ENCODE peak calls at places on chromosomes 6 and 20, in nine cellular contexts. One of them, this sample, is unnamed.

GRCh38 chr20:4869290-4870193 is 131.8 kb downstream of the SLC23A2 start:
- DNase-seq in uterus: no peak
- DNase-seq in AG04449: no peak
- DNase-seq in tibial artery: no peak
- DNase-seq in fibroblast of the aortic adventitia: no peak
- DNase-seq in cardiac fibroblast: no peak
- DNase-seq in H7: no peak
- DNase-seq in pancreas: no peak
- DNase-seq in neural progenitor cell: no peak
- DNase-seq in this sample: no peak

GRCh38 chr6:7896465-7896987 is 14.1 kb downstream of the TXNDC5 start:
- DNase-seq in fibroblast of the aortic adventitia: no peak
- DNase-seq in H7: no peak
- DNase-seq in tibial artery: no peak
- DNase-seq in AG04449: no peak
- DNase-seq in uterus: no peak
- DNase-seq in pancreas: no peak
- DNase-seq in neural progenitor cell: no peak
- DNase-seq in cardiac fibroblast: no peak
- DNase-seq in this sample: no peak

GRCh38 chr20:35264755-35265154 is 13.2 kb downstream of the MMP24OS start:
- DNase-seq in uterus: no peak
- DNase-seq in fibroblast of the aortic adventitia: no peak
- DNase-seq in AG04449: no peak
- DNase-seq in tibial artery: no peak
- DNase-seq in H7: peak
- DNase-seq in cardiac fibroblast: no peak
- DNase-seq in neural progenitor cell: no peak
- DNase-seq in pancreas: no peak
- DNase-seq in this sample: no peak

GRCh38 chr6:130371921-130372320 is 6.1 kb downstream of the TMEM200A start:
- DNase-seq in cardiac fibroblast: peak
- DNase-seq in AG04449: no peak
- DNase-seq in H7: no peak
- DNase-seq in neural progenitor cell: no peak
- DNase-seq in tibial artery: no peak
- DNase-seq in uterus: no peak
- DNase-seq in fibroblast of the aortic adventitia: no peak
- DNase-seq in pancreas: no peak
- DNase-seq in this sample: no peak

GRCh38 chr6:14231546-14232280 is 114.1 kb downstream of the CD83 start:
- DNase-seq in cardiac fibroblast: no peak
- DNase-seq in pancreas: no peak
- DNase-seq in uterus: no peak
- DNase-seq in AG04449: no peak
- DNase-seq in fibroblast of the aortic adventitia: no peak
- DNase-seq in H7: no peak
- DNase-seq in tibial artery: no peak
- DNase-seq in neural progenitor cell: no peak
- DNase-seq in this sample: no peak

GRCh38 chr6:123788319-123788718 is 15.3 kb upstream of the NKAIN2 start:
- DNase-seq in uterus: no peak
- DNase-seq in AG04449: no peak
- DNase-seq in pancreas: no peak
- DNase-seq in fibroblast of the aortic adventitia: no peak
- DNase-seq in cardiac fibroblast: no peak
- DNase-seq in tibial artery: no peak
- DNase-seq in H7: no peak
- DNase-seq in neural progenitor cell: no peak
- DNase-seq in this sample: no peak

GRCh38 chr20:47561175-47561574 is 59.5 kb downstream of the NCOA3 start:
- DNase-seq in AG04449: no peak
- DNase-seq in fibroblast of the aortic adventitia: peak
- DNase-seq in cardiac fibroblast: peak
- DNase-seq in uterus: no peak
- DNase-seq in H7: no peak
- DNase-seq in tibial artery: no peak
- DNase-seq in neural progenitor cell: no peak
- DNase-seq in pancreas: no peak
- DNase-seq in this sample: no peak

GRCh38 chr6:89985744-89986493 is 91.7 kb downstream of the GJA10 start:
- DNase-seq in pancreas: no peak
- DNase-seq in AG04449: peak
- DNase-seq in neural progenitor cell: peak
- DNase-seq in uterus: no peak
- DNase-seq in H7: peak
- DNase-seq in tibial artery: no peak
- DNase-seq in fibroblast of the aortic adventitia: peak
- DNase-seq in cardiac fibroblast: peak
- DNase-seq in this sample: peak

GRCh38 chr6:64969139-64969538 is 737.9 kb downstream of the EYS start:
- DNase-seq in fibroblast of the aortic adventitia: no peak
- DNase-seq in AG04449: no peak
- DNase-seq in tibial artery: no peak
- DNase-seq in neural progenitor cell: no peak
- DNase-seq in pancreas: no peak
- DNase-seq in cardiac fibroblast: no peak
- DNase-seq in uterus: no peak
- DNase-seq in H7: no peak
- DNase-seq in this sample: no peak

GRCh38 chr6:3297909-3298308 is 39.2 kb downstream of the PSMG4 start:
- DNase-seq in tibial artery: peak
- DNase-seq in neural progenitor cell: no peak
- DNase-seq in cardiac fibroblast: no peak
- DNase-seq in fibroblast of the aortic adventitia: no peak
- DNase-seq in uterus: peak
- DNase-seq in AG04449: no peak
- DNase-seq in H7: no peak
- DNase-seq in pancreas: peak
- DNase-seq in this sample: no peak

GRCh38 chr6:121435444-121436069 is at the start of gene GJA1:
- DNase-seq in H7: peak
- DNase-seq in tibial artery: peak
- DNase-seq in pancreas: no peak
- DNase-seq in fibroblast of the aortic adventitia: peak
- DNase-seq in cardiac fibroblast: peak
- DNase-seq in neural progenitor cell: peak
- DNase-seq in AG04449: peak
- DNase-seq in uterus: peak
- DNase-seq in this sample: peak

GRCh38 chr6:56798163-56798562 is 155.5 kb upstream of the DST start:
- DNase-seq in uterus: no peak
- DNase-seq in pancreas: no peak
- DNase-seq in tibial artery: no peak
- DNase-seq in neural progenitor cell: no peak
- DNase-seq in fibroblast of the aortic adventitia: peak
- DNase-seq in cardiac fibroblast: peak
- DNase-seq in AG04449: peak
- DNase-seq in H7: no peak
- DNase-seq in this sample: peak

GRCh38 chr6:12815089-12815488 is 98.5 kb downstream of the PHACTR1 start:
- DNase-seq in AG04449: no peak
- DNase-seq in uterus: no peak
- DNase-seq in fibroblast of the aortic adventitia: no peak
- DNase-seq in tibial artery: no peak
- DNase-seq in pancreas: no peak
- DNase-seq in H7: no peak
- DNase-seq in cardiac fibroblast: no peak
- DNase-seq in neural progenitor cell: no peak
- DNase-seq in this sample: no peak

GRCh38 chr20:53693265-53693871 is 99.7 kb upstream of the ZNF217 start:
- DNase-seq in uterus: no peak
- DNase-seq in AG04449: no peak
- DNase-seq in tibial artery: no peak
- DNase-seq in neural progenitor cell: no peak
- DNase-seq in fibroblast of the aortic adventitia: no peak
- DNase-seq in H7: no peak
- DNase-seq in cardiac fibroblast: no peak
- DNase-seq in pancreas: no peak
- DNase-seq in this sample: no peak
- H3K4me3 ChIP-seq in uterus: no peak
- H3K4me3 ChIP-seq in AG04449: no peak
- H3K4me3 ChIP-seq in tibial artery: no peak
- H3K4me3 ChIP-seq in neural progenitor cell: no peak
- H3K4me3 ChIP-seq in fibroblast of the aortic adventitia: no peak
- H3K4me3 ChIP-seq in H7: no peak
- H3K4me3 ChIP-seq in cardiac fibroblast: no peak
- H3K4me3 ChIP-seq in pancreas: no peak
- H3K4me3 ChIP-seq in this sample: no peak

GRCh38 chr6:28695671-28696537 is 170.2 kb downstream of the GPX5 start:
- DNase-seq in cardiac fibroblast: no peak
- DNase-seq in H7: no peak
- DNase-seq in AG04449: no peak
- DNase-seq in uterus: no peak
- DNase-seq in tibial artery: no peak
- DNase-seq in neural progenitor cell: no peak
- DNase-seq in pancreas: no peak
- DNase-seq in fibroblast of the aortic adventitia: peak
- DNase-seq in this sample: no peak
- H3K4me3 ChIP-seq in cardiac fibroblast: peak
- H3K4me3 ChIP-seq in H7: no peak
- H3K4me3 ChIP-seq in AG04449: no peak
- H3K4me3 ChIP-seq in uterus: no peak
- H3K4me3 ChIP-seq in tibial artery: no peak
- H3K4me3 ChIP-seq in neural progenitor cell: no peak
- H3K4me3 ChIP-seq in pancreas: no peak
- H3K4me3 ChIP-seq in fibroblast of the aortic adventitia: no peak
- H3K4me3 ChIP-seq in this sample: peak

GRCh38 chr20:10739134-10739533 is 65.3 kb upstream of the JAG1 start:
- DNase-seq in cardiac fibroblast: no peak
- DNase-seq in H7: no peak
- DNase-seq in fibroblast of the aortic adventitia: no peak
- DNase-seq in pancreas: no peak
- DNase-seq in uterus: no peak
- DNase-seq in AG04449: no peak
- DNase-seq in neural progenitor cell: no peak
- DNase-seq in tibial artery: no peak
- DNase-seq in this sample: no peak

GRCh38 chr20:10741060-10741459 is 67.3 kb upstream of the JAG1 start:
- DNase-seq in pancreas: no peak
- DNase-seq in cardiac fibroblast: peak
- DNase-seq in neural progenitor cell: no peak
- DNase-seq in H7: no peak
- DNase-seq in uterus: no peak
- DNase-seq in tibial artery: no peak
- DNase-seq in AG04449: no peak
- DNase-seq in fibroblast of the aortic adventitia: peak
- DNase-seq in this sample: no peak

GRCh38 chr20:10735195-10735949 is 61.6 kb upstream of the JAG1 start:
- DNase-seq in pancreas: no peak
- DNase-seq in fibroblast of the aortic adventitia: no peak
- DNase-seq in cardiac fibroblast: no peak
- DNase-seq in uterus: no peak
- DNase-seq in AG04449: no peak
- DNase-seq in neural progenitor cell: no peak
- DNase-seq in tibial artery: no peak
- DNase-seq in H7: no peak
- DNase-seq in this sample: no peak

GRCh38 chr20:10739575-10739974 is 65.8 kb upstream of the JAG1 start:
- DNase-seq in H7: no peak
- DNase-seq in pancreas: no peak
- DNase-seq in AG04449: no peak
- DNase-seq in tibial artery: no peak
- DNase-seq in neural progenitor cell: no peak
- DNase-seq in fibroblast of the aortic adventitia: peak
- DNase-seq in cardiac fibroblast: peak
- DNase-seq in uterus: no peak
- DNase-seq in this sample: no peak
- H3K4me3 ChIP-seq in H7: no peak
- H3K4me3 ChIP-seq in pancreas: no peak
- H3K4me3 ChIP-seq in AG04449: no peak
- H3K4me3 ChIP-seq in tibial artery: peak
- H3K4me3 ChIP-seq in neural progenitor cell: no peak
- H3K4me3 ChIP-seq in fibroblast of the aortic adventitia: peak
- H3K4me3 ChIP-seq in cardiac fibroblast: peak
- H3K4me3 ChIP-seq in uterus: peak
- H3K4me3 ChIP-seq in this sample: no peak

DNA sequence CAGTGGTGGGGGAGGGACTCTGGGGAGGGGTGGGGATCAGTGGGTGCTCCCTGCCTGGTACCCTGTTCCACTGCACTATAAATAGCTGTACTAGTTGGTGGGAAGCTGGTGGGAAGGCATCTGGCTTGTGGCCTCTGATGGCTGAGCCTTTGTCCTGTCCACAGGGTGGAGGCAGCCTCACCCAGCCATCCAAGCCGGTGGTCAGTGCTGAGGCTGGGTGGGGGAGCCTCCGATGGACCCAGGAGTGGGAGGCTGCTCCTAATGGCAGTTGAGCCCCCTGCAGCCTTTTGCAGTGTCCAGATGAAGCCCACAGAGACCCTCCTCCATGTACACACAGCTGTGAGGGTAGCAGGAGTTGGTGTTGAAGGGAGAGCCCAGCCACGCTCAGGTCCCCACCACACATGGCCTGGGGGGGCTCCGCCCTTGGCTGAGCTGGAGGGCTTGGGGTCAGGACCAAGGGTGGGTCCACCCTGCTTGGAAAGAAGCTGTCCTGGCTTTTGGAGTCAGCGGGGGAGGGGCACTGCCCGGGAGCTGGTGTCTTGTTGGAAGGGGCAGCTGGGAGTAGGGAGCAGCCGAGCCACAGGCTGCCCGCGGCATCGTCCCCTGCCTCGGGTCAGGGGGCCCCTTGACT is 2.5 kb downstream of the PPDPF start:
- DNase-seq in neural progenitor cell: peak
- DNase-seq in AG04449: no peak
- DNase-seq in tibial artery: no peak
- DNase-seq in pancreas: no peak
- DNase-seq in H7: peak
- DNase-seq in cardiac fibroblast: no peak
- DNase-seq in fibroblast of the aortic adventitia: no peak
- DNase-seq in uterus: peak
- DNase-seq in this sample: no peak
- H3K4me3 ChIP-seq in neural progenitor cell: no peak
- H3K4me3 ChIP-seq in AG04449: no peak
- H3K4me3 ChIP-seq in tibial artery: no peak
- H3K4me3 ChIP-seq in pancreas: no peak
- H3K4me3 ChIP-seq in H7: no peak
- H3K4me3 ChIP-seq in cardiac fibroblast: no peak
- H3K4me3 ChIP-seq in fibroblast of the aortic adventitia: no peak
- H3K4me3 ChIP-seq in uterus: no peak
- H3K4me3 ChIP-seq in this sample: no peak

DNA sequence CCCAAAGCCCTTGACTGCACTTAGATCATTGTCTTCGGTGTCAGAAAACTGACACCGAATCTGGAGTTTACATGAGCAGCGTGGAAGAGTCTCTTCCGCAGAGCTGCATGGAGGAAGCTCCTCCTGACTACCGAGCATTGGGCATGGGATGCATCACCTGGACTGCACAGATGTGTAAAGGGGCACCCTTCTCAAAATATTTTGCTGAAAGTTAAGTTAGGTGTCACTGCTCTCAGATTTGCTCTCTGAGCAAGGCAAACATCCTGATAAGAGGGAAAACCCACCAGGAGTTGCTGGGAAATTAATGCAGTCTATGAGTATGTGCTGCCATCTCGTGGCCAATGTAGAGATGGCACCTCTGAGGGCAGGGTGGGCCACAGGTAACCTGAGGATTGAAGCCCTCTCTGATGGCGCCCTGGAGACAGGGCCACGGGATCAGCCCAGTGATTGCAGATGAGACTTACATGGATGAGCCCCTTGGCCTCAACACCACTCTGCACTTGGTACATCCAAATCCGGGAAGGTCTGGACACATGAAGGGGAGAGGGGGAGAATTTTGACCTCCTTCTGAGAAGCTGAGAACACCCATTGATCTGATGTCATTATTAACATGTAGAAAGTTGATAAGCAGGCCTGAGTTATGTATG is 129.9 kb downstream of the LPA start:
- DNase-seq in uterus: peak
- DNase-seq in AG04449: no peak
- DNase-seq in tibial artery: peak
- DNase-seq in H7: peak
- DNase-seq in cardiac fibroblast: peak
- DNase-seq in neural progenitor cell: peak
- DNase-seq in pancreas: peak
- DNase-seq in fibroblast of the aortic adventitia: peak
- DNase-seq in this sample: no peak
- H3K4me3 ChIP-seq in uterus: no peak
- H3K4me3 ChIP-seq in AG04449: no peak
- H3K4me3 ChIP-seq in tibial artery: no peak
- H3K4me3 ChIP-seq in H7: peak
- H3K4me3 ChIP-seq in cardiac fibroblast: peak
- H3K4me3 ChIP-seq in neural progenitor cell: peak
- H3K4me3 ChIP-seq in pancreas: no peak
- H3K4me3 ChIP-seq in fibroblast of the aortic adventitia: peak
- H3K4me3 ChIP-seq in this sample: no peak

This sample was measured in HFF-Myc.